ENCODE peak calls at places on chromosomes 1 and 21, in five cellular contexts. One of them, this sample, is unnamed.

GRCh38 chr1:43932786-43933385 is 715 bp upstream of the ARTN start:
- DNase-seq in erythroblast: no peak
- DNase-seq in GM13977: peak
- DNase-seq in stimulated activated CD4-positive, alpha-beta T cell treated with anti-CD3 and anti-CD28 coated beads, Interleukin-4, amount 100 ng/mL, for 1 hour: no peak
- DNase-seq in suprapubic skin: no peak
- DNase-seq in this sample: no peak

GRCh38 chr1:213244664-213245091 is 193.6 kb downstream of the RPS6KC1 start:
- DNase-seq in erythroblast: peak
- DNase-seq in GM13977: peak
- DNase-seq in stimulated activated CD4-positive, alpha-beta T cell treated with anti-CD3 and anti-CD28 coated beads, Interleukin-4, amount 100 ng/mL, for 1 hour: no peak
- DNase-seq in suprapubic skin: no peak
- DNase-seq in this sample: peak

GRCh38 chr1:39877231-39877778 is 6.0 kb downstream of the TRIT1 start:
- DNase-seq in stimulated activated CD4-positive, alpha-beta T cell treated with anti-CD3 and anti-CD28 coated beads, Interleukin-4, amount 100 ng/mL, for 1 hour: no peak
- DNase-seq in GM13977: no peak
- DNase-seq in suprapubic skin: no peak
- DNase-seq in erythroblast: no peak
- DNase-seq in this sample: no peak

GRCh38 chr1:112230232-112230631 is 165.8 kb upstream of the CTTNBP2NL start:
- DNase-seq in erythroblast: no peak
- DNase-seq in GM13977: no peak
- DNase-seq in suprapubic skin: no peak
- DNase-seq in stimulated activated CD4-positive, alpha-beta T cell treated with anti-CD3 and anti-CD28 coated beads, Interleukin-4, amount 100 ng/mL, for 1 hour: no peak
- DNase-seq in this sample: no peak

GRCh38 chr1:109768335-109768650 is 4.6 kb upstream of the EPS8L3 start:
- DNase-seq in suprapubic skin: peak
- DNase-seq in erythroblast: no peak
- DNase-seq in GM13977: no peak
- DNase-seq in stimulated activated CD4-positive, alpha-beta T cell treated with anti-CD3 and anti-CD28 coated beads, Interleukin-4, amount 100 ng/mL, for 1 hour: no peak
- DNase-seq in this sample: no peak

GRCh38 chr1:109198043-109198695 is 15.5 kb upstream of the SARS1 start:
- DNase-seq in suprapubic skin: no peak
- DNase-seq in GM13977: no peak
- DNase-seq in erythroblast: peak
- DNase-seq in stimulated activated CD4-positive, alpha-beta T cell treated with anti-CD3 and anti-CD28 coated beads, Interleukin-4, amount 100 ng/mL, for 1 hour: no peak
- DNase-seq in this sample: no peak

GRCh38 chr1:53982034-53982761 is 35.8 kb downstream of the LDLRAD1 start:
- DNase-seq in stimulated activated CD4-positive, alpha-beta T cell treated with anti-CD3 and anti-CD28 coated beads, Interleukin-4, amount 100 ng/mL, for 1 hour: no peak
- DNase-seq in suprapubic skin: peak
- DNase-seq in GM13977: no peak
- DNase-seq in erythroblast: no peak
- DNase-seq in this sample: peak

GRCh38 chr1:91831132-91831930 is 54.6 kb downstream of the TGFBR3 start:
- DNase-seq in suprapubic skin: no peak
- DNase-seq in erythroblast: no peak
- DNase-seq in stimulated activated CD4-positive, alpha-beta T cell treated with anti-CD3 and anti-CD28 coated beads, Interleukin-4, amount 100 ng/mL, for 1 hour: no peak
- DNase-seq in GM13977: no peak
- DNase-seq in this sample: no peak

GRCh38 chr21:17673261-17674020 is 60.7 kb upstream of the BTG3 start:
- DNase-seq in GM13977: no peak
- DNase-seq in stimulated activated CD4-positive, alpha-beta T cell treated with anti-CD3 and anti-CD28 coated beads, Interleukin-4, amount 100 ng/mL, for 1 hour: no peak
- DNase-seq in erythroblast: no peak
- DNase-seq in suprapubic skin: no peak
- DNase-seq in this sample: no peak

GRCh38 chr1:178527117-178527516 is 14.2 kb downstream of the TEX35 start:
- DNase-seq in GM13977: no peak
- DNase-seq in erythroblast: no peak
- DNase-seq in stimulated activated CD4-positive, alpha-beta T cell treated with anti-CD3 and anti-CD28 coated beads, Interleukin-4, amount 100 ng/mL, for 1 hour: no peak
- DNase-seq in suprapubic skin: no peak
- DNase-seq in this sample: no peak

GRCh38 chr21:27954806-27955205 is 987.9 kb upstream of the ADAMTS5 start:
- DNase-seq in suprapubic skin: no peak
- DNase-seq in stimulated activated CD4-positive, alpha-beta T cell treated with anti-CD3 and anti-CD28 coated beads, Interleukin-4, amount 100 ng/mL, for 1 hour: no peak
- DNase-seq in GM13977: no peak
- DNase-seq in erythroblast: no peak
- DNase-seq in this sample: no peak

GRCh38 chr1:175015243-175015642 is 8.0 kb downstream of the MRPS14 start:
- DNase-seq in suprapubic skin: no peak
- DNase-seq in GM13977: no peak
- DNase-seq in erythroblast: no peak
- DNase-seq in stimulated activated CD4-positive, alpha-beta T cell treated with anti-CD3 and anti-CD28 coated beads, Interleukin-4, amount 100 ng/mL, for 1 hour: no peak
- DNase-seq in this sample: no peak

GRCh38 chr1:11537854-11538591 is 59.1 kb downstream of the DISP3 start:
- DNase-seq in erythroblast: no peak
- DNase-seq in stimulated activated CD4-positive, alpha-beta T cell treated with anti-CD3 and anti-CD28 coated beads, Interleukin-4, amount 100 ng/mL, for 1 hour: no peak
- DNase-seq in suprapubic skin: no peak
- DNase-seq in GM13977: no peak
- DNase-seq in this sample: no peak

GRCh38 chr1:65309317-65310077 is at the start of gene DNAJC6:
- DNase-seq in GM13977: peak
- DNase-seq in erythroblast: peak
- DNase-seq in stimulated activated CD4-positive, alpha-beta T cell treated with anti-CD3 and anti-CD28 coated beads, Interleukin-4, amount 100 ng/mL, for 1 hour: peak
- DNase-seq in suprapubic skin: no peak
- DNase-seq in this sample: peak

GRCh38 chr1:205446828-205447227 is 9.0 kb downstream of the BLACAT1 start:
- DNase-seq in suprapubic skin: no peak
- DNase-seq in erythroblast: no peak
- DNase-seq in stimulated activated CD4-positive, alpha-beta T cell treated with anti-CD3 and anti-CD28 coated beads, Interleukin-4, amount 100 ng/mL, for 1 hour: no peak
- DNase-seq in GM13977: no peak
- DNase-seq in this sample: peak

GRCh38 chr1:98454666-98455065 is 206.9 kb upstream of the SNX7 start:
- DNase-seq in suprapubic skin: no peak
- DNase-seq in stimulated activated CD4-positive, alpha-beta T cell treated with anti-CD3 and anti-CD28 coated beads, Interleukin-4, amount 100 ng/mL, for 1 hour: no peak
- DNase-seq in erythroblast: no peak
- DNase-seq in GM13977: no peak
- DNase-seq in this sample: no peak

GRCh38 chr1:114298059-114298458 is 144.4 kb upstream of the SYT6 start:
- DNase-seq in suprapubic skin: no peak
- DNase-seq in erythroblast: no peak
- DNase-seq in GM13977: no peak
- DNase-seq in stimulated activated CD4-positive, alpha-beta T cell treated with anti-CD3 and anti-CD28 coated beads, Interleukin-4, amount 100 ng/mL, for 1 hour: no peak
- DNase-seq in this sample: no peak

GRCh38 chr1:221098462-221099406 is 219.5 kb downstream of the HLX start:
- DNase-seq in erythroblast: no peak
- DNase-seq in stimulated activated CD4-positive, alpha-beta T cell treated with anti-CD3 and anti-CD28 coated beads, Interleukin-4, amount 100 ng/mL, for 1 hour: no peak
- DNase-seq in suprapubic skin: no peak
- DNase-seq in GM13977: no peak
- DNase-seq in this sample: no peak

GRCh38 chr1:12284486-12284885 is 54.7 kb downstream of the VPS13D start:
- DNase-seq in GM13977: no peak
- DNase-seq in suprapubic skin: no peak
- DNase-seq in stimulated activated CD4-positive, alpha-beta T cell treated with anti-CD3 and anti-CD28 coated beads, Interleukin-4, amount 100 ng/mL, for 1 hour: no peak
- DNase-seq in erythroblast: no peak
- DNase-seq in this sample: no peak

GRCh38 chr1:12309783-12310742 is 80.2 kb downstream of the VPS13D start:
- DNase-seq in erythroblast: no peak
- DNase-seq in GM13977: no peak
- DNase-seq in stimulated activated CD4-positive, alpha-beta T cell treated with anti-CD3 and anti-CD28 coated beads, Interleukin-4, amount 100 ng/mL, for 1 hour: no peak
- DNase-seq in suprapubic skin: no peak
- DNase-seq in this sample: no peak

GRCh38 chr1:6037338-6037762 is 8.3 kb upstream of the KCNAB2 start:
- DNase-seq in GM13977: peak
- DNase-seq in erythroblast: no peak
- DNase-seq in stimulated activated CD4-positive, alpha-beta T cell treated with anti-CD3 and anti-CD28 coated beads, Interleukin-4, amount 100 ng/mL, for 1 hour: no peak
- DNase-seq in suprapubic skin: no peak
- DNase-seq in this sample: no peak

GRCh38 chr1:48066951-48067350 is 69.8 kb upstream of the TRABD2B start:
- DNase-seq in suprapubic skin: no peak
- DNase-seq in erythroblast: no peak
- DNase-seq in GM13977: no peak
- DNase-seq in stimulated activated CD4-positive, alpha-beta T cell treated with anti-CD3 and anti-CD28 coated beads, Interleukin-4, amount 100 ng/mL, for 1 hour: no peak
- DNase-seq in this sample: no peak

GRCh38 chr1:164640673-164641352 is 81.8 kb downstream of the PBX1 start:
- DNase-seq in erythroblast: no peak
- DNase-seq in suprapubic skin: no peak
- DNase-seq in GM13977: no peak
- DNase-seq in stimulated activated CD4-positive, alpha-beta T cell treated with anti-CD3 and anti-CD28 coated beads, Interleukin-4, amount 100 ng/mL, for 1 hour: no peak
- DNase-seq in this sample: no peak

GRCh38 chr1:28296401-28297220 is 32.2 kb upstream of the MED18 start:
- DNase-seq in GM13977: no peak
- DNase-seq in stimulated activated CD4-positive, alpha-beta T cell treated with anti-CD3 and anti-CD28 coated beads, Interleukin-4, amount 100 ng/mL, for 1 hour: no peak
- DNase-seq in erythroblast: no peak
- DNase-seq in suprapubic skin: no peak
- DNase-seq in this sample: peak

GRCh38 chr1:42838482-42839190 is 7.8 kb upstream of the ZNF691 start:
- DNase-seq in GM13977: no peak
- DNase-seq in stimulated activated CD4-positive, alpha-beta T cell treated with anti-CD3 and anti-CD28 coated beads, Interleukin-4, amount 100 ng/mL, for 1 hour: no peak
- DNase-seq in erythroblast: no peak
- DNase-seq in suprapubic skin: no peak
- DNase-seq in this sample: no peak

GRCh38 chr1:193104496-193104905 is 713 bp downstream of the GLRX2 start:
- DNase-seq in stimulated activated CD4-positive, alpha-beta T cell treated with anti-CD3 and anti-CD28 coated beads, Interleukin-4, amount 100 ng/mL, for 1 hour: peak
- DNase-seq in suprapubic skin: peak
- DNase-seq in GM13977: peak
- DNase-seq in erythroblast: peak
- DNase-seq in this sample: peak

GRCh38 chr1:49995734-49996133 is 28.0 kb downstream of the AGBL4 start:
- DNase-seq in GM13977: no peak
- DNase-seq in suprapubic skin: no peak
- DNase-seq in erythroblast: no peak
- DNase-seq in stimulated activated CD4-positive, alpha-beta T cell treated with anti-CD3 and anti-CD28 coated beads, Interleukin-4, amount 100 ng/mL, for 1 hour: no peak
- DNase-seq in this sample: no peak

GRCh38 chr1:215523128-215523861 is 43.8 kb upstream of the KCTD3 start:
- DNase-seq in suprapubic skin: no peak
- DNase-seq in stimulated activated CD4-positive, alpha-beta T cell treated with anti-CD3 and anti-CD28 coated beads, Interleukin-4, amount 100 ng/mL, for 1 hour: no peak
- DNase-seq in GM13977: no peak
- DNase-seq in erythroblast: no peak
- DNase-seq in this sample: no peak

GRCh38 chr1:240093120-240093961 is 1.7 kb downstream of the FMN2 start:
- DNase-seq in stimulated activated CD4-positive, alpha-beta T cell treated with anti-CD3 and anti-CD28 coated beads, Interleukin-4, amount 100 ng/mL, for 1 hour: no peak
- DNase-seq in erythroblast: no peak
- DNase-seq in GM13977: peak
- DNase-seq in suprapubic skin: no peak
- DNase-seq in this sample: peak

GRCh38 chr1:11307837-11308236 is 34.8 kb downstream of the UBIAD1 start:
- DNase-seq in erythroblast: no peak
- DNase-seq in GM13977: no peak
- DNase-seq in suprapubic skin: no peak
- DNase-seq in stimulated activated CD4-positive, alpha-beta T cell treated with anti-CD3 and anti-CD28 coated beads, Interleukin-4, amount 100 ng/mL, for 1 hour: no peak
- DNase-seq in this sample: no peak

This sample was measured in endothelial cell.